ENCODE peak calls at places on chromosomes 16 and 17, in ten cellular contexts. B is right lobe of liver; X is tibial nerve; R is H4; T is stimulated activated CD8-positive, alpha-beta memory T cell treated with anti-CD3 and anti-CD28 coated beads, Interleukin-7, amount 100 ng/mL, for 4 hours; O is progenitor cell of endocrine pancreas; Z is Panc1; N is left ventricle myocardium inferior; Y is AML-193; I is stimulated activated CD4-positive, alpha-beta T cell treated with anti-CD3 and anti-CD28 coated beads, Interleukin-1b, Interleukin-23, amount 100 ng/mL, for 1 hour. E is an unnamed sample.

GRCh38 chr16:12271006-12271405 is 294.5 kb downstream of the SNX29 start:
- DNase-seq in B (no peak), X (no peak), R (peak), T (no peak), O (no peak), Z (no peak), N (no peak), Y (no peak), I (no peak), E (no peak)

GRCh38 chr17:76873856-76874255 is 5.7 kb downstream of the MGAT5B start:
- DNase-seq in B (no peak), X (no peak), R (no peak), T (no peak), O (no peak), Z (no peak), N (no peak), Y (no peak), I (no peak), E (no peak)

GRCh38 chr17:76871668-76872067 is 3.5 kb downstream of the MGAT5B start:
- DNase-seq in B (no peak), X (no peak), R (no peak), T (no peak), O (no peak), Z (no peak), N (no peak), Y (no peak), I (no peak), E (no peak)

GRCh38 chr16:64892843-64893242 is 229.0 kb downstream of the CDH11 start:
- DNase-seq in B (no peak), X (no peak), R (peak), T (no peak), O (no peak), Z (no peak), N (no peak), Y (no peak), I (no peak), E (no peak)

GRCh38 chr17:47316316-47316715 is 7.4 kb upstream of the EFCAB13 start:
- DNase-seq in B (no peak), X (no peak), R (no peak), T (no peak), O (no peak), Z (no peak), N (no peak), Y (no peak), I (no peak), E (no peak)

GRCh38 chr17:59851431-59852375 is 41.0 kb downstream of the TUBD1 start:
- DNase-seq in B (no peak), X (no peak), R (peak), T (no peak), O (no peak), Z (no peak), N (no peak), Y (no peak), I (no peak), E (no peak)

GRCh38 chr16:27366687-27367462 is 35.1 kb upstream of the IL21R start:
- DNase-seq in B (no peak), X (no peak), R (no peak), T (no peak), O (no peak), Z (no peak), N (no peak), Y (no peak), I (no peak), E (no peak)

GRCh38 chr17:45307290-45308015 is 9.4 kb downstream of the MAP3K14 start:
- DNase-seq in B (no peak), X (no peak), R (peak), T (peak), O (no peak), Z (no peak), N (no peak), Y (peak), I (no peak), E (no peak)

GRCh38 chr17:78953356-78954350 is 26.1 kb downstream of the LGALS3BP start:
- DNase-seq in B (no peak), X (no peak), R (no peak), T (no peak), O (no peak), Z (no peak), N (no peak), Y (no peak), I (no peak), E (no peak)

GRCh38 chr16:49664221-49665215 is 191.4 kb downstream of the ZNF423 start:
- DNase-seq in B (no peak), X (no peak), R (no peak), T (no peak), O (no peak), Z (no peak), N (peak), Y (no peak), I (no peak), E (no peak)

GRCh38 chr17:17110520-17110919 is 68.3 kb downstream of the MPRIP start:
- DNase-seq in B (peak), X (no peak), R (no peak), T (no peak), O (no peak), Z (no peak), N (no peak), Y (no peak), I (no peak), E (no peak)

GRCh38 chr17:42312285-42313130 is 24.2 kb downstream of the STAT5A start:
- DNase-seq in B (peak), X (peak), R (peak), T (peak), O (peak), Z (no peak), N (peak), Y (peak), I (peak), E (no peak)

GRCh38 chr17:79829457-79829856 is 9.8 kb downstream of the CBX4 start:
- DNase-seq in B (no peak), X (no peak), R (no peak), T (no peak), O (no peak), Z (no peak), N (no peak), Y (no peak), I (no peak), E (no peak)

GRCh38 chr16:11356573-11357331 is 11.5 kb downstream of the RMI2 start:
- DNase-seq in B (peak), X (peak), R (peak), T (no peak), O (peak), Z (no peak), N (peak), Y (peak), I (peak), E (no peak)

GRCh38 chr17:75921596-75921995 is 16.9 kb upstream of the MRPL38 start:
- DNase-seq in B (no peak), X (no peak), R (no peak), T (no peak), O (no peak), Z (no peak), N (no peak), Y (no peak), I (no peak), E (no peak)

GRCh38 chr17:37676115-37676925 is 33.1 kb upstream of the DDX52 start:
- DNase-seq in B (peak), X (no peak), R (peak), T (no peak), O (no peak), Z (no peak), N (no peak), Y (no peak), I (no peak), E (no peak)

GRCh38 chr17:80251966-80252365 is 8.7 kb upstream of the RNF213 start:
- DNase-seq in B (no peak), X (no peak), R (no peak), T (no peak), O (no peak), Z (no peak), N (no peak), Y (no peak), I (no peak), E (no peak)

GRCh38 chr16:50505714-50506542 is 42.3 kb upstream of the NKD1 start:
- DNase-seq in B (no peak), X (no peak), R (no peak), T (no peak), O (no peak), Z (no peak), N (no peak), Y (no peak), I (no peak), E (no peak)

GRCh38 chr16:78230832-78231231 is 131.4 kb downstream of the WWOX start:
- DNase-seq in B (no peak), X (no peak), R (peak), T (no peak), O (no peak), Z (no peak), N (no peak), Y (no peak), I (no peak), E (no peak)

GRCh38 chr16:71456801-71457200 is 5.2 kb downstream of the ZNF23 start:
- DNase-seq in B (no peak), X (no peak), R (no peak), T (no peak), O (no peak), Z (no peak), N (no peak), Y (no peak), I (no peak), E (no peak)

GRCh38 chr16:88970539-88971065 is 6.4 kb downstream of the CBFA2T3 start:
- DNase-seq in B (no peak), X (no peak), R (no peak), T (no peak), O (no peak), Z (no peak), N (no peak), Y (no peak), I (no peak), E (no peak)

GRCh38 chr17:73546770-73547345 is 97.4 kb downstream of the SDK2 start:
- DNase-seq in B (no peak), X (no peak), R (no peak), T (no peak), O (no peak), Z (no peak), N (no peak), Y (peak), I (no peak), E (no peak)

GRCh38 chr17:58189436-58190146 is 2.9 kb upstream of the EPX start:
- DNase-seq in B (no peak), X (no peak), R (peak), T (no peak), O (no peak), Z (no peak), N (peak), Y (no peak), I (no peak), E (no peak)

GRCh38 chr17:55730380-55730779 is 7.7 kb upstream of the TMEM100 start:
- DNase-seq in B (no peak), X (no peak), R (no peak), T (no peak), O (no peak), Z (no peak), N (no peak), Y (no peak), I (no peak), E (no peak)

GRCh38 chr17:55587608-55588139 is 76.4 kb upstream of the SMIM36 start:
- DNase-seq in B (no peak), X (peak), R (no peak), T (no peak), O (no peak), Z (no peak), N (peak), Y (no peak), I (no peak), E (no peak)

GRCh38 chr17:56880571-56880970 is 33.3 kb downstream of the TRIM25 start:
- DNase-seq in B (no peak), X (no peak), R (no peak), T (no peak), O (no peak), Z (no peak), N (no peak), Y (no peak), I (no peak), E (no peak)

GRCh38 chr17:45088741-45089140 is 27.6 kb downstream of the NMT1 start:
- DNase-seq in B (no peak), X (no peak), R (no peak), T (no peak), O (no peak), Z (no peak), N (no peak), Y (no peak), I (no peak), E (no peak)